ENCODE peak calls at places on chromosome 13, in four cellular contexts. W, U, G and P are unnamed samples.

GRCh38 chr13:27958928-27959539 is 10.1 kb downstream of the CDX2 start:
- DNase-seq in W (no peak), G (no peak), U (no peak), P (no peak)

GRCh38 chr13:29975287-29975686 is 124.9 kb upstream of the UBL3 start:
- DNase-seq in W (no peak), G (no peak), U (no peak), P (no peak)

GRCh38 chr13:24251525-24251924 is 57.9 kb upstream of the C1QTNF9 start:
- DNase-seq in U (no peak), G (no peak), W (no peak), P (no peak)

GRCh38 chr13:31096624-31097302 is 64.9 kb downstream of the HSPH1 start:
- DNase-seq in W (no peak), G (no peak), U (no peak), P (no peak)

GRCh38 chr13:43127827-43128226 is 104.4 kb downstream of the DNAJC15 start:
- DNase-seq in W (no peak), G (no peak), U (no peak), P (no peak)

GRCh38 chr13:46207828-46208227 is 3.9 kb upstream of the LRRC63 start:
- DNase-seq in U (no peak), W (no peak), G (no peak), P (no peak)

GRCh38 chr13:103731959-103732358 is 665.7 kb upstream of the SLC10A2 start:
- DNase-seq in W (no peak), U (no peak), G (no peak), P (no peak)

GRCh38 chr13:85347251-85347650 is 452.0 kb downstream of the SLITRK6 start:
- DNase-seq in U (no peak), G (no peak), W (peak), P (no peak)